ENCODE peak calls at places on chromosomes 1 and 21, in four cellular contexts. One of them, this sample, is unnamed.
A peak's percentile ranks its signal among the peaks of the same experiment; 100 is the strongest.

GRCh38 chr1:83791821-83792437 is 207.0 kb downstream of the TTLL7 start:
- DNase-seq in CD4-positive, alpha-beta T cell: no peak
- DNase-seq in skeletal muscle cell: no peak
- DNase-seq in CD4-positive, CD25-positive, alpha-beta regulatory T cell: no peak
- DNase-seq in this sample: no peak

GRCh38 chr1:25727819-25728286 is 72.1 kb upstream of the SELENON start:
- DNase-seq in CD4-positive, alpha-beta T cell: no peak
- DNase-seq in skeletal muscle cell: no peak
- DNase-seq in CD4-positive, CD25-positive, alpha-beta regulatory T cell: no peak
- DNase-seq in this sample: no peak

GRCh38 chr1:40039245-40039756 is 1.2 kb upstream of the CAP1 start:
- DNase-seq in CD4-positive, alpha-beta T cell: no peak
- DNase-seq in skeletal muscle cell: no peak
- DNase-seq in CD4-positive, CD25-positive, alpha-beta regulatory T cell: no peak
- DNase-seq in this sample: peak; percentile 69

GRCh38 chr21:33255404-33255803 is 10.8 kb upstream of the IL10RB start:
- DNase-seq in CD4-positive, alpha-beta T cell: no peak
- DNase-seq in skeletal muscle cell: no peak
- DNase-seq in CD4-positive, CD25-positive, alpha-beta regulatory T cell: no peak
- DNase-seq in this sample: no peak

GRCh38 chr1:20139776-20140612 is 871 bp downstream of the PLA2G2F start:
- DNase-seq in CD4-positive, alpha-beta T cell: no peak
- DNase-seq in skeletal muscle cell: no peak
- DNase-seq in CD4-positive, CD25-positive, alpha-beta regulatory T cell: no peak
- DNase-seq in this sample: no peak

GRCh38 chr21:42388740-42389448 is 7.0 kb downstream of the TMPRSS3 start:
- DNase-seq in CD4-positive, alpha-beta T cell: no peak
- DNase-seq in skeletal muscle cell: no peak
- DNase-seq in CD4-positive, CD25-positive, alpha-beta regulatory T cell: no peak
- DNase-seq in this sample: no peak

GRCh38 chr1:18805925-18806849 is 53.3 kb downstream of the TAS1R2 start:
- DNase-seq in CD4-positive, alpha-beta T cell: no peak
- DNase-seq in skeletal muscle cell: no peak
- DNase-seq in CD4-positive, CD25-positive, alpha-beta regulatory T cell: no peak
- DNase-seq in this sample: no peak

GRCh38 chr1:151372411-151372934 is at the start of gene SELENBP1:
- DNase-seq in CD4-positive, alpha-beta T cell: no peak
- DNase-seq in skeletal muscle cell: peak; percentile 36
- DNase-seq in CD4-positive, CD25-positive, alpha-beta regulatory T cell: no peak
- DNase-seq in this sample: no peak

GRCh38 chr1:183920651-183921050 is 115.7 kb downstream of the RGL1 start:
- DNase-seq in CD4-positive, alpha-beta T cell: no peak
- DNase-seq in skeletal muscle cell: no peak
- DNase-seq in CD4-positive, CD25-positive, alpha-beta regulatory T cell: no peak
- DNase-seq in this sample: no peak

GRCh38 chr1:14812189-14812588 is 213.7 kb downstream of the KAZN start:
- DNase-seq in CD4-positive, alpha-beta T cell: no peak
- DNase-seq in skeletal muscle cell: no peak
- DNase-seq in CD4-positive, CD25-positive, alpha-beta regulatory T cell: no peak
- DNase-seq in this sample: no peak

GRCh38 chr21:32886339-32886738 is 114.8 kb upstream of the PAXBP1 start:
- DNase-seq in CD4-positive, alpha-beta T cell: peak; percentile 6
- DNase-seq in skeletal muscle cell: no peak
- DNase-seq in CD4-positive, CD25-positive, alpha-beta regulatory T cell: peak; percentile 51
- DNase-seq in this sample: no peak

GRCh38 chr1:62682531-62682930 is 5.7 kb downstream of the DOCK7 start:
- DNase-seq in CD4-positive, alpha-beta T cell: no peak
- DNase-seq in skeletal muscle cell: no peak
- DNase-seq in CD4-positive, CD25-positive, alpha-beta regulatory T cell: no peak
- DNase-seq in this sample: no peak

GRCh38 chr1:84307398-84307797 is 5.9 kb downstream of the SAMD13 start:
- DNase-seq in CD4-positive, alpha-beta T cell: no peak
- DNase-seq in skeletal muscle cell: no peak
- DNase-seq in CD4-positive, CD25-positive, alpha-beta regulatory T cell: no peak
- DNase-seq in this sample: no peak

GRCh38 chr1:167273027-167273800 is 52.5 kb downstream of the POU2F1 start:
- DNase-seq in CD4-positive, alpha-beta T cell: no peak
- DNase-seq in skeletal muscle cell: peak; percentile 65
- DNase-seq in CD4-positive, CD25-positive, alpha-beta regulatory T cell: no peak
- DNase-seq in this sample: no peak

GRCh38 chr1:247297263-247298123 is 34.2 kb downstream of the ZNF496 start:
- DNase-seq in CD4-positive, alpha-beta T cell: no peak
- DNase-seq in skeletal muscle cell: no peak
- DNase-seq in CD4-positive, CD25-positive, alpha-beta regulatory T cell: no peak
- DNase-seq in this sample: no peak

GRCh38 chr1:15386128-15386824 is 23.4 kb upstream of the EFHD2 start:
- DNase-seq in CD4-positive, alpha-beta T cell: no peak
- DNase-seq in skeletal muscle cell: no peak
- DNase-seq in CD4-positive, CD25-positive, alpha-beta regulatory T cell: no peak
- DNase-seq in this sample: peak; percentile 5

GRCh38 chr21:27001526-27001925 is 34.6 kb upstream of the ADAMTS5 start:
- DNase-seq in CD4-positive, alpha-beta T cell: no peak
- DNase-seq in skeletal muscle cell: no peak
- DNase-seq in CD4-positive, CD25-positive, alpha-beta regulatory T cell: no peak
- DNase-seq in this sample: no peak

GRCh38 chr1:101293461-101294045 is 56.7 kb downstream of the S1PR1 start:
- DNase-seq in CD4-positive, alpha-beta T cell: no peak
- DNase-seq in skeletal muscle cell: peak; percentile 20
- DNase-seq in CD4-positive, CD25-positive, alpha-beta regulatory T cell: no peak
- DNase-seq in this sample: peak; percentile 36

GRCh38 chr1:116686175-116686574 is 18.6 kb upstream of the IGSF3 start:
- DNase-seq in CD4-positive, alpha-beta T cell: no peak
- DNase-seq in skeletal muscle cell: no peak
- DNase-seq in CD4-positive, CD25-positive, alpha-beta regulatory T cell: no peak
- DNase-seq in this sample: no peak

GRCh38 chr1:152440635-152441471 is 26.8 kb upstream of the CRNN start:
- DNase-seq in CD4-positive, alpha-beta T cell: peak; percentile 55
- DNase-seq in skeletal muscle cell: peak; percentile 20
- DNase-seq in CD4-positive, CD25-positive, alpha-beta regulatory T cell: peak; percentile 74
- DNase-seq in this sample: peak; percentile 48

GRCh38 chr1:224497714-224498573 is 63.3 kb upstream of the WDR26 start:
- DNase-seq in CD4-positive, alpha-beta T cell: peak; percentile 21
- DNase-seq in skeletal muscle cell: peak; percentile 67
- DNase-seq in CD4-positive, CD25-positive, alpha-beta regulatory T cell: peak; percentile 91
- DNase-seq in this sample: no peak

GRCh38 chr21:44487831-44488230 is 32.5 kb downstream of the LRRC3 start:
- DNase-seq in CD4-positive, alpha-beta T cell: peak; percentile 26
- DNase-seq in skeletal muscle cell: no peak
- DNase-seq in CD4-positive, CD25-positive, alpha-beta regulatory T cell: peak; percentile 66
- DNase-seq in this sample: no peak

GRCh38 chr1:18283601-18284385 is 176.2 kb downstream of the IGSF21 start:
- DNase-seq in CD4-positive, alpha-beta T cell: no peak
- DNase-seq in skeletal muscle cell: no peak
- DNase-seq in CD4-positive, CD25-positive, alpha-beta regulatory T cell: no peak
- DNase-seq in this sample: no peak

GRCh38 chr1:16718908-16719533 is 21.3 kb upstream of the RNU1-4 start:
- DNase-seq in CD4-positive, alpha-beta T cell: no peak
- DNase-seq in skeletal muscle cell: no peak
- DNase-seq in CD4-positive, CD25-positive, alpha-beta regulatory T cell: no peak
- DNase-seq in this sample: no peak

GRCh38 chr1:117656202-117656641 is 50.4 kb downstream of the TENT5C start:
- DNase-seq in CD4-positive, alpha-beta T cell: peak; percentile 75
- DNase-seq in skeletal muscle cell: no peak
- DNase-seq in CD4-positive, CD25-positive, alpha-beta regulatory T cell: peak; percentile 95
- DNase-seq in this sample: peak; percentile 81

GRCh38 chr21:21034046-21034445 is 35.8 kb downstream of the NCAM2 start:
- DNase-seq in CD4-positive, alpha-beta T cell: no peak
- DNase-seq in skeletal muscle cell: no peak
- DNase-seq in CD4-positive, CD25-positive, alpha-beta regulatory T cell: no peak
- DNase-seq in this sample: no peak

GRCh38 chr1:198939286-198939685 is 300.4 kb downstream of the PTPRC start:
- DNase-seq in CD4-positive, alpha-beta T cell: no peak
- DNase-seq in skeletal muscle cell: no peak
- DNase-seq in CD4-positive, CD25-positive, alpha-beta regulatory T cell: no peak
- DNase-seq in this sample: no peak

GRCh38 chr1:109444376-109444775 is 18.1 kb upstream of the PSMA5 start:
- DNase-seq in CD4-positive, alpha-beta T cell: no peak
- DNase-seq in skeletal muscle cell: no peak
- DNase-seq in CD4-positive, CD25-positive, alpha-beta regulatory T cell: no peak
- DNase-seq in this sample: no peak

GRCh38 chr1:61092643-61093042 is 10.3 kb downstream of the NFIA start:
- DNase-seq in CD4-positive, alpha-beta T cell: no peak
- DNase-seq in skeletal muscle cell: no peak
- DNase-seq in CD4-positive, CD25-positive, alpha-beta regulatory T cell: no peak
- DNase-seq in this sample: no peak

GRCh38 chr1:20376880-20377494 is 86.3 kb downstream of the VWA5B1 start:
- DNase-seq in CD4-positive, alpha-beta T cell: peak; percentile 34
- DNase-seq in skeletal muscle cell: no peak
- DNase-seq in CD4-positive, CD25-positive, alpha-beta regulatory T cell: peak; percentile 41
- DNase-seq in this sample: no peak

This sample was measured in naive B cell.